ENCODE peak calls at places on chromosomes 7 and 10, in eight cellular contexts. One of them, this sample, is unnamed.

GRCh38 chr10:79027147-79028055 is 41.4 kb upstream of the ZMIZ1 start:
- DNase-seq in stimulated activated naive B cell treated with anti-CD40 and anti-IgM and Interleukin-4, amounts not matched to agents 10 μg/mL and 1 μg/mL and 100 μg/mL, for 72 hours: no peak
- DNase-seq in Daoy: no peak
- DNase-seq in Panc1: no peak
- DNase-seq in NCI-H460: no peak
- DNase-seq in ELR: no peak
- DNase-seq in fibroblast of lung: no peak
- DNase-seq in LoVo: no peak
- DNase-seq in this sample: no peak

GRCh38 chr7:151876112-151876898 is 610 bp downstream of the PRKAG2 start:
- DNase-seq in stimulated activated naive B cell treated with anti-CD40 and anti-IgM and Interleukin-4, amounts not matched to agents 10 μg/mL and 1 μg/mL and 100 μg/mL, for 72 hours: peak; percentile 45
- DNase-seq in Daoy: peak; percentile 56
- DNase-seq in Panc1: no peak
- DNase-seq in NCI-H460: no peak
- DNase-seq in ELR: peak; percentile 17
- DNase-seq in fibroblast of lung: peak; percentile 21
- DNase-seq in LoVo: peak; percentile 75
- DNase-seq in this sample: no peak

GRCh38 chr7:158160199-158160598 is 427.4 kb downstream of the PTPRN2 start:
- DNase-seq in stimulated activated naive B cell treated with anti-CD40 and anti-IgM and Interleukin-4, amounts not matched to agents 10 μg/mL and 1 μg/mL and 100 μg/mL, for 72 hours: no peak
- DNase-seq in Daoy: no peak
- DNase-seq in Panc1: no peak
- DNase-seq in NCI-H460: no peak
- DNase-seq in ELR: no peak
- DNase-seq in fibroblast of lung: no peak
- DNase-seq in LoVo: no peak
- DNase-seq in this sample: no peak

GRCh38 chr10:113712024-113712423 is 32.3 kb downstream of the CASP7 start:
- DNase-seq in stimulated activated naive B cell treated with anti-CD40 and anti-IgM and Interleukin-4, amounts not matched to agents 10 μg/mL and 1 μg/mL and 100 μg/mL, for 72 hours: no peak
- DNase-seq in Daoy: no peak
- DNase-seq in Panc1: no peak
- DNase-seq in NCI-H460: no peak
- DNase-seq in ELR: no peak
- DNase-seq in fibroblast of lung: no peak
- DNase-seq in LoVo: no peak
- DNase-seq in this sample: no peak

GRCh38 chr10:119608316-119609155 is 11.8 kb upstream of the TIAL1 start:
- DNase-seq in stimulated activated naive B cell treated with anti-CD40 and anti-IgM and Interleukin-4, amounts not matched to agents 10 μg/mL and 1 μg/mL and 100 μg/mL, for 72 hours: no peak
- DNase-seq in Daoy: peak; percentile 33
- DNase-seq in Panc1: no peak
- DNase-seq in NCI-H460: peak; percentile 42
- DNase-seq in ELR: peak; percentile 50
- DNase-seq in fibroblast of lung: peak; percentile 40
- DNase-seq in LoVo: peak; percentile 51
- DNase-seq in this sample: no peak

GRCh38 chr7:76048668-76048988 is 722 bp downstream of the MDH2 start:
- DNase-seq in stimulated activated naive B cell treated with anti-CD40 and anti-IgM and Interleukin-4, amounts not matched to agents 10 μg/mL and 1 μg/mL and 100 μg/mL, for 72 hours: no peak
- DNase-seq in Daoy: peak; percentile 19
- DNase-seq in Panc1: no peak
- DNase-seq in NCI-H460: no peak
- DNase-seq in ELR: no peak
- DNase-seq in fibroblast of lung: no peak
- DNase-seq in LoVo: peak; percentile 46
- DNase-seq in this sample: no peak

GRCh38 chr7:27110977-27111752 is 8.7 kb upstream of the HOXA2 start:
- DNase-seq in stimulated activated naive B cell treated with anti-CD40 and anti-IgM and Interleukin-4, amounts not matched to agents 10 μg/mL and 1 μg/mL and 100 μg/mL, for 72 hours: no peak
- DNase-seq in Daoy: peak; percentile 94
- DNase-seq in Panc1: no peak
- DNase-seq in NCI-H460: no peak
- DNase-seq in ELR: peak; percentile 55
- DNase-seq in fibroblast of lung: peak; percentile 88
- DNase-seq in LoVo: no peak
- DNase-seq in this sample: no peak

GRCh38 chr7:20839196-20839735 is 52.6 kb upstream of the SP8 start:
- DNase-seq in stimulated activated naive B cell treated with anti-CD40 and anti-IgM and Interleukin-4, amounts not matched to agents 10 μg/mL and 1 μg/mL and 100 μg/mL, for 72 hours: no peak
- DNase-seq in Daoy: peak; percentile 33
- DNase-seq in Panc1: no peak
- DNase-seq in NCI-H460: no peak
- DNase-seq in ELR: no peak
- DNase-seq in fibroblast of lung: no peak
- DNase-seq in LoVo: no peak
- DNase-seq in this sample: no peak

GRCh38 chr10:70458329-70459060 is 17.0 kb upstream of the NODAL start:
- DNase-seq in stimulated activated naive B cell treated with anti-CD40 and anti-IgM and Interleukin-4, amounts not matched to agents 10 μg/mL and 1 μg/mL and 100 μg/mL, for 72 hours: peak; percentile 20
- DNase-seq in Daoy: peak; percentile 83
- DNase-seq in Panc1: no peak
- DNase-seq in NCI-H460: peak; percentile 40
- DNase-seq in ELR: peak; percentile 82
- DNase-seq in fibroblast of lung: peak; percentile 73
- DNase-seq in LoVo: no peak
- DNase-seq in this sample: no peak

GRCh38 chr7:77866791-77867190 is 68.2 kb downstream of the PHTF2 start:
- DNase-seq in stimulated activated naive B cell treated with anti-CD40 and anti-IgM and Interleukin-4, amounts not matched to agents 10 μg/mL and 1 μg/mL and 100 μg/mL, for 72 hours: no peak
- DNase-seq in Daoy: no peak
- DNase-seq in Panc1: peak; percentile 66
- DNase-seq in NCI-H460: no peak
- DNase-seq in ELR: peak; percentile 79
- DNase-seq in fibroblast of lung: peak; percentile 62
- DNase-seq in LoVo: peak; percentile 15
- DNase-seq in this sample: peak; percentile 6

GRCh38 chr10:121077331-121077730 is 226.2 kb downstream of the WDR11 start:
- DNase-seq in stimulated activated naive B cell treated with anti-CD40 and anti-IgM and Interleukin-4, amounts not matched to agents 10 μg/mL and 1 μg/mL and 100 μg/mL, for 72 hours: no peak
- DNase-seq in Daoy: no peak
- DNase-seq in Panc1: no peak
- DNase-seq in NCI-H460: no peak
- DNase-seq in ELR: no peak
- DNase-seq in fibroblast of lung: no peak
- DNase-seq in LoVo: no peak
- DNase-seq in this sample: no peak

GRCh38 chr7:134625571-134625970 is 21.1 kb upstream of the BPGM start:
- DNase-seq in stimulated activated naive B cell treated with anti-CD40 and anti-IgM and Interleukin-4, amounts not matched to agents 10 μg/mL and 1 μg/mL and 100 μg/mL, for 72 hours: no peak
- DNase-seq in Daoy: no peak
- DNase-seq in Panc1: no peak
- DNase-seq in NCI-H460: no peak
- DNase-seq in ELR: peak; percentile 84
- DNase-seq in fibroblast of lung: peak; percentile 60
- DNase-seq in LoVo: no peak
- DNase-seq in this sample: no peak

GRCh38 chr7:707296-708000 is 19.1 kb upstream of the DNAAF5 start:
- DNase-seq in stimulated activated naive B cell treated with anti-CD40 and anti-IgM and Interleukin-4, amounts not matched to agents 10 μg/mL and 1 μg/mL and 100 μg/mL, for 72 hours: no peak
- DNase-seq in Daoy: no peak
- DNase-seq in Panc1: no peak
- DNase-seq in NCI-H460: no peak
- DNase-seq in ELR: no peak
- DNase-seq in fibroblast of lung: no peak
- DNase-seq in LoVo: no peak
- DNase-seq in this sample: no peak

GRCh38 chr7:133570321-133570720 is 317.4 kb downstream of the EXOC4 start:
- DNase-seq in stimulated activated naive B cell treated with anti-CD40 and anti-IgM and Interleukin-4, amounts not matched to agents 10 μg/mL and 1 μg/mL and 100 μg/mL, for 72 hours: no peak
- DNase-seq in Daoy: no peak
- DNase-seq in Panc1: no peak
- DNase-seq in NCI-H460: no peak
- DNase-seq in ELR: no peak
- DNase-seq in fibroblast of lung: peak; percentile 34
- DNase-seq in LoVo: no peak
- DNase-seq in this sample: no peak

GRCh38 chr10:88819290-88819689 is 16.8 kb downstream of the LIPM start:
- DNase-seq in stimulated activated naive B cell treated with anti-CD40 and anti-IgM and Interleukin-4, amounts not matched to agents 10 μg/mL and 1 μg/mL and 100 μg/mL, for 72 hours: no peak
- DNase-seq in Daoy: no peak
- DNase-seq in Panc1: no peak
- DNase-seq in NCI-H460: no peak
- DNase-seq in ELR: no peak
- DNase-seq in fibroblast of lung: peak; percentile 42
- DNase-seq in LoVo: no peak
- DNase-seq in this sample: no peak

GRCh38 chr10:132066186-132066585 is 440 bp downstream of the JAKMIP3 start:
- DNase-seq in stimulated activated naive B cell treated with anti-CD40 and anti-IgM and Interleukin-4, amounts not matched to agents 10 μg/mL and 1 μg/mL and 100 μg/mL, for 72 hours: no peak
- DNase-seq in Daoy: peak; percentile 33
- DNase-seq in Panc1: no peak
- DNase-seq in NCI-H460: no peak
- DNase-seq in ELR: no peak
- DNase-seq in fibroblast of lung: no peak
- DNase-seq in LoVo: no peak
- DNase-seq in this sample: no peak

GRCh38 chr10:132396495-132397035 is 435 bp upstream of the PWWP2B start:
- DNase-seq in stimulated activated naive B cell treated with anti-CD40 and anti-IgM and Interleukin-4, amounts not matched to agents 10 μg/mL and 1 μg/mL and 100 μg/mL, for 72 hours: peak; percentile 54
- DNase-seq in Daoy: peak; percentile 68
- DNase-seq in Panc1: no peak
- DNase-seq in NCI-H460: peak; percentile 56
- DNase-seq in ELR: peak; percentile 60
- DNase-seq in fibroblast of lung: peak; percentile 37
- DNase-seq in LoVo: peak; percentile 56
- DNase-seq in this sample: no peak

GRCh38 chr10:106967482-106967881 is 197.0 kb downstream of the SORCS1 start:
- DNase-seq in stimulated activated naive B cell treated with anti-CD40 and anti-IgM and Interleukin-4, amounts not matched to agents 10 μg/mL and 1 μg/mL and 100 μg/mL, for 72 hours: no peak
- DNase-seq in Daoy: no peak
- DNase-seq in Panc1: no peak
- DNase-seq in NCI-H460: no peak
- DNase-seq in ELR: no peak
- DNase-seq in fibroblast of lung: no peak
- DNase-seq in LoVo: no peak
- DNase-seq in this sample: no peak